ENCODE peak calls at places on chromosomes 16 and 17, in six cellular contexts. F is esophagus squamous epithelium, N is GM10248, S is natural killer cell, I is GM03348, Q is bronchial epithelial cell. L is an unnamed sample.

GRCh38 chr17:5757306-5757907 is 173.1 kb upstream of the NLRP1 start:
- DNase-seq in S (no peak), Q (no peak), N (no peak), I (no peak), F (no peak), L (no peak)

GRCh38 chr16:83438326-83438725 is 369.5 kb upstream of the HSBP1 start:
- DNase-seq in F (no peak), S (no peak), Q (no peak), I (no peak), N (no peak), L (no peak)

GRCh38 chr17:73588291-73589095 is 55.8 kb downstream of the SDK2 start:
- DNase-seq in I (no peak), F (no peak), N (no peak), Q (peak), S (no peak), L (no peak)

GRCh38 chr16:24685539-24686432 is 43.7 kb upstream of the TNRC6A start:
- DNase-seq in I (peak), N (no peak), S (no peak), F (no peak), Q (peak), L (no peak)

GRCh38 chr17:46139365-46140210 is 53.6 kb downstream of the KANSL1 start:
- DNase-seq in F (no peak), I (no peak), Q (no peak), N (no peak), S (no peak), L (peak)

GRCh38 chr17:18362509-18363020 is 785 bp downstream of the SHMT1 start:
- DNase-seq in Q (peak), N (no peak), I (peak), S (no peak), F (no peak), L (peak)

GRCh38 chr16:89289428-89290395 is 72.2 kb downstream of the ZNF778 start:
- DNase-seq in N (peak), I (peak), F (no peak), Q (peak), S (peak), L (no peak)

GRCh38 chr16:79632289-79632688 is 31.8 kb upstream of the MAF start:
- DNase-seq in N (no peak), S (no peak), I (no peak), F (no peak), Q (peak), L (no peak)

GRCh38 chr16:65176603-65177002 is 54.7 kb upstream of the CDH11 start:
- DNase-seq in S (no peak), I (peak), N (no peak), Q (no peak), F (no peak), L (no peak)

GRCh38 chr16:57800213-57801097 is 1.8 kb downstream of the KIFC3 start:
- DNase-seq in F (no peak), S (no peak), N (no peak), I (no peak), Q (no peak), L (no peak)

GRCh38 chr17:32267690-32268205 is 2.1 kb downstream of the RHBDL3 start:
- DNase-seq in S (no peak), N (no peak), I (no peak), Q (peak), F (no peak), L (no peak)

GRCh38 chr17:75252039-75252816 is 9.2 kb downstream of the GGA3 start:
- DNase-seq in S (no peak), N (no peak), F (no peak), I (no peak), Q (no peak), L (no peak)

GRCh38 chr16:85136213-85136704 is 24.0 kb upstream of the CIBAR2 start:
- DNase-seq in Q (no peak), N (peak), I (no peak), S (no peak), F (no peak), L (no peak)

GRCh38 chr17:74922172-74922571 is 883 bp downstream of the USH1G start:
- DNase-seq in I (no peak), N (no peak), S (no peak), F (no peak), Q (no peak), L (no peak)

GRCh38 chr17:78616946-78617345 is 39.8 kb upstream of the DNAH17 start:
- DNase-seq in I (no peak), F (no peak), Q (no peak), N (no peak), S (no peak), L (no peak)

GRCh38 chr17:76497979-76498885 is 3.0 kb downstream of the RHBDF2 start:
- DNase-seq in Q (peak), F (no peak), S (no peak), N (no peak), I (peak), L (peak)

GRCh38 chr16:69408451-69408850 is 16.0 kb upstream of the CYB5B start:
- DNase-seq in N (no peak), I (no peak), F (no peak), S (no peak), Q (peak), L (no peak)

GRCh38 chr16:15415411-15416070 is 18.8 kb upstream of the BMERB1 start:
- DNase-seq in S (no peak), Q (peak), I (no peak), N (no peak), F (no peak), L (no peak)

GRCh38 chr17:66652840-66653507 is 181.9 kb upstream of the CACNG5 start:
- DNase-seq in Q (peak), I (no peak), F (no peak), N (no peak), S (no peak), L (no peak)

GRCh38 chr17:43175213-43176118 is 4.5 kb downstream of the NBR1 start:
- DNase-seq in S (no peak), Q (peak), I (peak), F (no peak), N (no peak), L (no peak)

GRCh38 chr16:18803569-18804462 is 2.5 kb upstream of the ARL6IP1 start:
- DNase-seq in F (no peak), N (no peak), Q (peak), S (no peak), I (peak), L (no peak)

GRCh38 chr17:19238167-19238505 is 970 bp downstream of the EPN2 start:
- DNase-seq in S (no peak), I (peak), F (no peak), N (peak), Q (no peak), L (no peak)

GRCh38 chr16:85759631-85760419 is 8.9 kb upstream of the C16orf74 start:
- DNase-seq in I (no peak), N (peak), S (no peak), F (no peak), Q (no peak), L (no peak)

GRCh38 chr17:47703191-47703591 is 9.2 kb downstream of the TBKBP1 start:
- DNase-seq in N (peak), F (no peak), S (peak), Q (no peak), I (no peak), L (no peak)

GRCh38 chr17:32795339-32795979 is 81.5 kb downstream of the MYO1D start:
- DNase-seq in Q (no peak), S (no peak), N (no peak), I (no peak), F (no peak), L (no peak)

GRCh38 chr17:66715745-66716156 is 119.2 kb upstream of the CACNG5 start:
- DNase-seq in N (peak), I (peak), Q (peak), S (no peak), F (no peak), L (peak)

GRCh38 chr17:65366102-65366844 is 195.2 kb downstream of the AXIN2 start:
- DNase-seq in F (no peak), S (no peak), N (no peak), Q (no peak), I (no peak), L (no peak)

GRCh38 chr16:57748596-57748995 is 13.0 kb downstream of the KATNB1 start:
- DNase-seq in S (no peak), I (no peak), N (no peak), F (no peak), Q (no peak), L (no peak)

GRCh38 chr16:14308357-14308723 is 237.2 kb downstream of the MRTFB start:
- DNase-seq in I (no peak), F (no peak), S (no peak), Q (no peak), N (no peak), L (no peak)

GRCh38 chr17:49968380-49969133 is 433 bp upstream of the DLX4 start:
- DNase-seq in S (peak), F (no peak), Q (peak), N (peak), I (peak), L (no peak)

GRCh38 chr16:3183445-3184139 is 4.4 kb upstream of the OR1F1 start:
- DNase-seq in N (no peak), S (no peak), Q (no peak), F (no peak), I (no peak), L (no peak)

L was measured in epithelial cell of proximal tubule.